ENCODE peak calls at places on chromosomes 6 and 20, in five cellular contexts. V, R, A, J and F are unnamed samples.

GRCh38 chr20:13060327-13060726 is 51.6 kb downstream of the SPTLC3 start:
- DNase-seq in J (no peak), V (no peak), A (no peak), R (no peak), F (no peak)

GRCh38 chr6:96520039-96520850 is 1.4 kb upstream of the UFL1 start:
- DNase-seq in V (no peak), R (no peak), A (peak), J (no peak), F (no peak)

GRCh38 chr6:137951064-137951597 is 84.1 kb downstream of the TNFAIP3 start:
- DNase-seq in A (no peak), V (peak), R (no peak), J (no peak), F (no peak)

GRCh38 chr6:2713473-2714358 is 37.0 kb downstream of the MYLK4 start:
- DNase-seq in A (peak), R (no peak), J (no peak), V (no peak), F (no peak)

GRCh38 chr6:36912583-36912982 is 26.8 kb downstream of the C6orf89 start:
- DNase-seq in V (peak), A (peak), R (peak), J (no peak), F (no peak)

GRCh38 chr20:36591854-36592641 is 13.5 kb upstream of the RAB5IF start:
- DNase-seq in V (no peak), A (peak), J (no peak), R (peak), F (no peak)

GRCh38 chr20:51356871-51357270 is 185.6 kb downstream of the NFATC2 start:
- DNase-seq in A (no peak), V (no peak), J (peak), R (no peak), F (no peak)

GRCh38 chr6:31403283-31403989 is at the start of gene MICA:
- DNase-seq in V (peak), J (peak), R (peak), A (peak), F (peak)

GRCh38 chr20:61053487-61054277 is 198.4 kb upstream of the CDH4 start:
- DNase-seq in J (no peak), R (no peak), V (no peak), A (no peak), F (no peak)

GRCh38 chr6:35417979-35418661 is 34.0 kb upstream of the FANCE start:
- DNase-seq in A (no peak), V (no peak), J (no peak), R (no peak), F (no peak)

GRCh38 chr6:157912326-157912725 is 69.3 kb upstream of the SYNJ2 start:
- DNase-seq in J (no peak), A (peak), V (no peak), R (peak), F (no peak)

GRCh38 chr6:122008105-122009100 is 391.0 kb upstream of the HSF2 start:
- DNase-seq in J (no peak), V (no peak), A (peak), R (peak), F (no peak)

GRCh38 chr6:16698988-16699868 is 62.0 kb downstream of the ATXN1 start:
- DNase-seq in J (no peak), V (no peak), A (no peak), R (peak), F (no peak)

GRCh38 chr6:131822119-131822518 is 14.3 kb downstream of the ENPP1 start:
- DNase-seq in J (no peak), V (no peak), A (no peak), R (no peak), F (no peak)

GRCh38 chr6:113862112-113862511 is 5.0 kb downstream of the MARCKS start:
- DNase-seq in V (no peak), J (no peak), R (no peak), A (peak), F (no peak)

GRCh38 chr20:37123441-37123840 is 27.6 kb upstream of the RBL1 start:
- DNase-seq in A (no peak), R (no peak), V (no peak), J (no peak), F (no peak)

GRCh38 chr20:31565699-31566331 is 39.3 kb upstream of the ID1 start:
- DNase-seq in J (no peak), V (no peak), A (no peak), R (no peak), F (no peak)

GRCh38 chr20:38545771-38546170 is 35.2 kb upstream of the ADIG start:
- DNase-seq in J (no peak), R (no peak), V (no peak), A (no peak), F (no peak)

GRCh38 chr20:38551056-38551626 is 29.9 kb upstream of the ADIG start:
- DNase-seq in R (no peak), A (no peak), J (no peak), V (no peak), F (no peak)

GRCh38 chr20:38547288-38547825 is 33.6 kb upstream of the ADIG start:
- DNase-seq in R (no peak), V (no peak), A (no peak), J (no peak), F (no peak)

GRCh38 chr20:38548356-38549083 is 32.5 kb upstream of the ADIG start:
- DNase-seq in V (no peak), J (no peak), R (no peak), A (no peak), F (no peak)

GRCh38 chr20:38550274-38550673 is 30.7 kb upstream of the ADIG start:
- DNase-seq in R (no peak), V (peak), J (no peak), A (no peak), F (no peak)
- TF ChIP-seq CTCF in R (no peak), V (peak), J (no peak), A (no peak), F (peak)

DNA sequence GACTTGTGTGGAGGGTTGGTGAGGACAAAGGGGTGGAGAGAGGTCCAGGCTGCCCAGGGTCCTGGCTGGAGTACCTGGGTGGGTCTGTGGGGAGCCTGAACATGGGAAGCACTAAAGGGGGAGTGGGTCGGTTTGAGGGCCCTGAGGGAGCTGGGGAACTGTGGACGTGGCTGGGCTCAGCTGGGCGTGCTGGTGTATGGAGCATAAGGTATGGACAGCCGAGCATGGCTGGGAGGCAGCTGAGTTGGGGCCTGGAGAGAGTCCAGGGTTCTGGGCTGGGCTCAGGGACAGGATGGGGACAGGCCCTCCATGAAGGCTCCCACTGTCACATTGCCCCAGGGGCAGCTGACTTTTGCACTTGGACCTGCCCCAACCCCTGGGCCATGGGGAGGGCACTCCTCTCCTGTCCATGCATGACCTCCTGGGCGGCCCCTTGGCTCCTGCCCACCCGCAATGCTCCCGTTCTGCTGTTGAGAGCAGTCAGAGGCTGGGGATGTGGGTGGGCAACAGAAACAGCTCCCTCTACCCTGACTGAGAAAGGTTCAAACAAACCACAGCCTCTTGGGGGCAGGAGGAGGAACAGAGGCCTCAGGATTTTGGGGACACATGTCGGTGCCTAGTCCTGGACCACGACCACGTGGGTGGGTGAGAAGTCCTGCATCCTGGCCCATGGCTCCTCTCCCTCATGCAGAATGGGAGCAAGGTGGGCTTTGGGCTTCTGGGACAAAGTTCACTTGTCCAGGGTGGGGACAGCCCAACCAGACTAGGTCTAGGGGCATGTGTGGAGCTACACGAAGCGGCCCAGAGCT is 4.5 kb downstream of the C20orf204 start:
- DNase-seq in V (no peak), R (no peak), J (no peak), A (no peak), F (no peak)
- TF ChIP-seq CTCF in V (no peak), R (no peak), J (no peak), A (no peak), F (no peak)

GRCh38 chr20:48706710-48707339 is 121.0 kb downstream of the PREX1 start:
- DNase-seq in V (no peak), J (no peak), A (peak), R (no peak), F (no peak)
- TF ChIP-seq CTCF in V (no peak), J (no peak), A (no peak), R (no peak), F (no peak)

DNA sequence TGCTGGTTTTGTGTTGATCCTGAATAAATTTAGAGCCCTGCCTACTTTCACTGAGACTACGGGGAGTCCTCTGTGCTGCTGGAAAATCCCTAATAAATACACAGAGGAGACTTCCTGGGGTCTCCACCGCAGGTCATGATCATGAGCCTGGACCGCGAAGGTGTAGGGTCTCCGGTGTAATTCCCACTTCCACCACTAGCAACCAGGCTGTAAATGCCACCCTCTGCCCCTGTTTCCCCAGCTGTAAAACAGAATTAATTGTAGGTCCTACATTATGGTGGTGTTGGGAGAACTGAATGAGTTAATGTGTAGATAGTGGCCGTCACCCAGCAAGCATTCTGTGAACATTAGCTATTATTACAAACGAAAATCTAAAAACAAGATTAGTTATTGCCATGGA is 191.6 kb upstream of the THBS2 start:
- DNase-seq in A (no peak), R (no peak), J (no peak), V (no peak), F (no peak)
- TF ChIP-seq CTCF in A (peak), R (no peak), J (peak), V (peak), F (peak)

DNA sequence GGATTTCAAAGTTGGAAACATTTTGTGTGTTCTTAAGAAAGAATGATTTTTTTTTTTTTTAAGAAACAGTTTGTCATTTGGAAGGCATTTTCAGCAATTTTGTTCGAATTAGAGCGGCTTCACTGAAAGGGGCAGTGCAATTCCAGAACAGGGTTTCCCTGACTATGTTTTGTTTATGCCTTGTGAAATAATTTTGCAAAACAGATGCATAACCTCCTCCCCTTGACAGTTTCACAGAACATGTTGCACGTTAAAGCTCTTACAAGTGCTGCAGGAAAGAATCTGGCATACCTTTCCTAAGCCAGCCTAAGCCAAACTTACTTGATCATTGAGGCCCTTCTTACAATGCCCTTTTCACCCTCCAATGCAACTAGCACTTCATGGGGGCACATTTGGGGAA is 216.0 kb upstream of the SSTR4 start:
- DNase-seq in R (no peak), A (no peak), V (no peak), J (no peak), F (no peak)
- TF ChIP-seq CTCF in R (no peak), A (no peak), V (no peak), J (no peak), F (no peak)